ENCODE peak calls at places on chromosomes 6 and 20, in six cellular contexts. One of them, this sample, is unnamed.

GRCh38 chr20:3093861-3094361 is 9.4 kb upstream of the AVP start:
- DNase-seq in ascending aorta: no peak
- DNase-seq in GM23248: no peak
- DNase-seq in naive thymus-derived CD4-positive, alpha-beta T cell: peak; percentile 75
- DNase-seq in SK-N-SH: no peak
- DNase-seq in right lobe of liver: no peak
- DNase-seq in this sample: no peak

GRCh38 chr6:169950558-169950957 is 199.1 kb downstream of the ERMARD start:
- DNase-seq in ascending aorta: no peak
- DNase-seq in GM23248: peak; percentile 27
- DNase-seq in naive thymus-derived CD4-positive, alpha-beta T cell: no peak
- DNase-seq in SK-N-SH: no peak
- DNase-seq in right lobe of liver: peak; percentile 67
- DNase-seq in this sample: no peak

GRCh38 chr6:56915832-56916231 is 39.1 kb upstream of the BEND6 start:
- DNase-seq in SK-N-SH: no peak
- DNase-seq in ascending aorta: no peak
- DNase-seq in right lobe of liver: no peak
- DNase-seq in naive thymus-derived CD4-positive, alpha-beta T cell: no peak
- DNase-seq in GM23248: no peak
- DNase-seq in this sample: no peak

GRCh38 chr6:140571139-140571538 is 1196.7 kb upstream of the CITED2 start:
- DNase-seq in naive thymus-derived CD4-positive, alpha-beta T cell: no peak
- DNase-seq in right lobe of liver: no peak
- DNase-seq in GM23248: peak; percentile 29
- DNase-seq in SK-N-SH: no peak
- DNase-seq in ascending aorta: no peak
- DNase-seq in this sample: no peak

GRCh38 chr20:61719691-61720347 is 345.9 kb downstream of the TAF4 start:
- DNase-seq in right lobe of liver: no peak
- DNase-seq in naive thymus-derived CD4-positive, alpha-beta T cell: peak; percentile 34
- DNase-seq in ascending aorta: no peak
- DNase-seq in GM23248: no peak
- DNase-seq in SK-N-SH: no peak
- DNase-seq in this sample: no peak

GRCh38 chr6:40932366-40932765 is 106.7 kb downstream of the UNC5CL start:
- DNase-seq in right lobe of liver: no peak
- DNase-seq in GM23248: peak; percentile 72
- DNase-seq in ascending aorta: no peak
- DNase-seq in SK-N-SH: no peak
- DNase-seq in naive thymus-derived CD4-positive, alpha-beta T cell: no peak
- DNase-seq in this sample: no peak

GRCh38 chr20:41173791-41174341 is 36.5 kb downstream of the PLCG1 start:
- DNase-seq in SK-N-SH: no peak
- DNase-seq in GM23248: no peak
- DNase-seq in naive thymus-derived CD4-positive, alpha-beta T cell: no peak
- DNase-seq in ascending aorta: no peak
- DNase-seq in right lobe of liver: no peak
- DNase-seq in this sample: no peak

GRCh38 chr20:1893721-1894470 is 1.3 kb upstream of the SIRPA start:
- DNase-seq in right lobe of liver: peak; percentile 90
- DNase-seq in naive thymus-derived CD4-positive, alpha-beta T cell: no peak
- DNase-seq in SK-N-SH: no peak
- DNase-seq in GM23248: peak; percentile 47
- DNase-seq in ascending aorta: no peak
- DNase-seq in this sample: no peak

GRCh38 chr6:79810878-79811277 is 136.5 kb downstream of the ELOVL4 start:
- DNase-seq in right lobe of liver: no peak
- DNase-seq in naive thymus-derived CD4-positive, alpha-beta T cell: no peak
- DNase-seq in SK-N-SH: peak; percentile 46
- DNase-seq in GM23248: no peak
- DNase-seq in ascending aorta: no peak
- DNase-seq in this sample: no peak

GRCh38 chr6:157762636-157763035 is 60.4 kb upstream of the SNX9 start:
- DNase-seq in ascending aorta: no peak
- DNase-seq in GM23248: peak; percentile 40
- DNase-seq in right lobe of liver: no peak
- DNase-seq in naive thymus-derived CD4-positive, alpha-beta T cell: peak; percentile 41
- DNase-seq in SK-N-SH: no peak
- DNase-seq in this sample: no peak

GRCh38 chr20:32509639-32510066 is 75.5 kb downstream of the NOL4L start:
- DNase-seq in ascending aorta: no peak
- DNase-seq in GM23248: no peak
- DNase-seq in naive thymus-derived CD4-positive, alpha-beta T cell: peak; percentile 70
- DNase-seq in SK-N-SH: peak; percentile 75
- DNase-seq in right lobe of liver: no peak
- DNase-seq in this sample: peak; percentile 14

GRCh38 chr6:5936611-5937010 is 70.1 kb downstream of the NRN1 start:
- DNase-seq in right lobe of liver: no peak
- DNase-seq in ascending aorta: no peak
- DNase-seq in naive thymus-derived CD4-positive, alpha-beta T cell: no peak
- DNase-seq in GM23248: no peak
- DNase-seq in SK-N-SH: no peak
- DNase-seq in this sample: no peak

GRCh38 chr6:13715444-13715883 is 3.8 kb upstream of the RANBP9 start:
- DNase-seq in GM23248: no peak
- DNase-seq in naive thymus-derived CD4-positive, alpha-beta T cell: no peak
- DNase-seq in right lobe of liver: no peak
- DNase-seq in ascending aorta: no peak
- DNase-seq in SK-N-SH: no peak
- DNase-seq in this sample: no peak

GRCh38 chr6:41335296-41335695 is at the start of gene NCR2:
- DNase-seq in right lobe of liver: no peak
- DNase-seq in naive thymus-derived CD4-positive, alpha-beta T cell: no peak
- DNase-seq in GM23248: no peak
- DNase-seq in SK-N-SH: no peak
- DNase-seq in ascending aorta: no peak
- DNase-seq in this sample: no peak

GRCh38 chr20:1122388-1123315 is 4.2 kb downstream of the PSMF1 start:
- DNase-seq in SK-N-SH: no peak
- DNase-seq in right lobe of liver: peak; percentile 85
- DNase-seq in naive thymus-derived CD4-positive, alpha-beta T cell: no peak
- DNase-seq in GM23248: peak; percentile 66
- DNase-seq in ascending aorta: no peak
- DNase-seq in this sample: no peak

GRCh38 chr6:56729719-56730118 is 87.0 kb upstream of the DST start:
- DNase-seq in right lobe of liver: no peak
- DNase-seq in SK-N-SH: no peak
- DNase-seq in naive thymus-derived CD4-positive, alpha-beta T cell: no peak
- DNase-seq in GM23248: peak; percentile 93
- DNase-seq in ascending aorta: no peak
- DNase-seq in this sample: no peak

GRCh38 chr6:2943564-2943955 is 27.8 kb downstream of the SERPINB6 start:
- DNase-seq in naive thymus-derived CD4-positive, alpha-beta T cell: no peak
- DNase-seq in SK-N-SH: no peak
- DNase-seq in GM23248: no peak
- DNase-seq in right lobe of liver: peak; percentile 24
- DNase-seq in ascending aorta: no peak
- DNase-seq in this sample: no peak

GRCh38 chr6:32968093-32968769 is at the start of gene BRD2:
- DNase-seq in ascending aorta: peak; percentile 86
- DNase-seq in naive thymus-derived CD4-positive, alpha-beta T cell: peak; percentile 99
- DNase-seq in GM23248: peak; percentile 98
- DNase-seq in SK-N-SH: peak; percentile 93
- DNase-seq in right lobe of liver: peak; percentile 98
- DNase-seq in this sample: peak; percentile 97

GRCh38 chr20:17761612-17762011 is 61.8 kb downstream of the BANF2 start:
- DNase-seq in ascending aorta: no peak
- DNase-seq in naive thymus-derived CD4-positive, alpha-beta T cell: no peak
- DNase-seq in SK-N-SH: peak; percentile 36
- DNase-seq in GM23248: peak; percentile 16
- DNase-seq in right lobe of liver: no peak
- DNase-seq in this sample: no peak

GRCh38 chr20:16479666-16480065 is 93.6 kb downstream of the KIF16B start:
- DNase-seq in right lobe of liver: no peak
- DNase-seq in GM23248: no peak
- DNase-seq in SK-N-SH: no peak
- DNase-seq in naive thymus-derived CD4-positive, alpha-beta T cell: no peak
- DNase-seq in ascending aorta: no peak
- DNase-seq in this sample: no peak

GRCh38 chr6:136468711-136469110 is 81.5 kb downstream of the MAP7 start:
- DNase-seq in naive thymus-derived CD4-positive, alpha-beta T cell: no peak
- DNase-seq in GM23248: no peak
- DNase-seq in ascending aorta: no peak
- DNase-seq in SK-N-SH: no peak
- DNase-seq in right lobe of liver: no peak
- DNase-seq in this sample: no peak

DNA sequence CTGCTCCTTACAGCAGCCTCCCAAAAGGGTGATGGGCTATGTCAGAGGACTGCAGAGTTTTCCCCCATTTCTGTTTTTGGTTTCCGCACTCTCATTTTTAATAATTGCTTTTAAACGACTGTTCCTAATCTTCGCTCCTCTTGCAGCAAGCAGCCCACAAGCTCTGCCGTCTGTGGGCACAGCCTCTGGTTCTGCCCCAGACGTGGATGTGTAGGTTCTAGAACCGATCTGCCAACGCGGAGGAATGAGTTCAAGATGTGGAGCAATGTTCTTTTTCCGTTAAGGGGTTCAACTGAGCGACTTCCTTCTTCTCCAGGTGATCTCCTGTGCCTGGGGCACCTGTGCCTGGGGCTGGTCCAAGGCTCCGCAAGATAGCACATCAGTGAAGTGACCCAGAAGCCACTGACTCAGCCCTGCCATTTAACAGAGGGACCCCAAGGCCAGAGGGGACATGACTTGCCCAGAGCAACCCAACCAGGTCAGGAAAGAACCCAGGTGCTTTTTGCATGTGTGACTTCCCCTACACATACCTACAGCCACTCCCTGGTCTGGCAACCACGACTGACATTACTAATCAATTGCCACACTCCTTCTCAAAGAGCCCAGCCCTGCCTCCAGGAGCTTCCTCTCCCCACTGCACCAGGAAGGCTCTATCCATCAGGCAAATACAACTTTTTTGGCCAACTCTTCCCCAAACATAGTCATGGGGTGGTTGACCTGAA is 22.7 kb downstream of the PMEPA1 start:
- DNase-seq in SK-N-SH: no peak
- DNase-seq in naive thymus-derived CD4-positive, alpha-beta T cell: no peak
- DNase-seq in ascending aorta: no peak
- DNase-seq in GM23248: no peak
- DNase-seq in right lobe of liver: no peak
- DNase-seq in this sample: no peak
- H3K4me1 ChIP-seq in SK-N-SH: peaks cover 99% of the 10 kb centered on the region
- H3K4me1 ChIP-seq in naive thymus-derived CD4-positive, alpha-beta T cell: no peaks in the 10 kb centered on the region
- H3K4me1 ChIP-seq in ascending aorta: peaks cover 86% of the 10 kb centered on the region
- H3K4me1 ChIP-seq in GM23248: no peaks in the 10 kb centered on the region
- H3K4me1 ChIP-seq in right lobe of liver: no peaks in the 10 kb centered on the region
- H3K4me1 ChIP-seq in this sample: no peaks in the 10 kb centered on the region

GRCh38 chr20:38138086-38138777 is 26.8 kb downstream of the TGM2 start:
- DNase-seq in naive thymus-derived CD4-positive, alpha-beta T cell: no peak
- DNase-seq in right lobe of liver: peak; percentile 31
- DNase-seq in SK-N-SH: no peak
- DNase-seq in ascending aorta: no peak
- DNase-seq in GM23248: no peak
- DNase-seq in this sample: no peak
- H3K36me3 ChIP-seq in naive thymus-derived CD4-positive, alpha-beta T cell: no peaks in the 10 kb centered on the region
- H3K36me3 ChIP-seq in right lobe of liver: peaks cover 29% of the 10 kb centered on the region
- H3K36me3 ChIP-seq in SK-N-SH: peaks cover 64% of the 10 kb centered on the region
- H3K36me3 ChIP-seq in ascending aorta: peaks cover 71% of the 10 kb centered on the region
- H3K36me3 ChIP-seq in GM23248: peaks cover 3% of the 10 kb centered on the region
- H3K36me3 ChIP-seq in this sample: no peaks in the 10 kb centered on the region

GRCh38 chr6:82739266-82739665 is 326.4 kb downstream of the UBE3D start:
- DNase-seq in ascending aorta: no peak
- DNase-seq in SK-N-SH: no peak
- DNase-seq in naive thymus-derived CD4-positive, alpha-beta T cell: no peak
- DNase-seq in GM23248: no peak
- DNase-seq in right lobe of liver: no peak
- DNase-seq in this sample: no peak
- H3K4me3 ChIP-seq in ascending aorta: no peak overlapping the region
- H3K4me3 ChIP-seq in SK-N-SH: no peak overlapping the region
- H3K4me3 ChIP-seq in naive thymus-derived CD4-positive, alpha-beta T cell: no peak overlapping the region
- H3K4me3 ChIP-seq in GM23248: no peak overlapping the region
- H3K4me3 ChIP-seq in right lobe of liver: no peak overlapping the region
- H3K4me3 ChIP-seq in this sample: no peak overlapping the region

GRCh38 chr6:125791820-125792165 is 1.0 kb downstream of the NCOA7 start:
- DNase-seq in naive thymus-derived CD4-positive, alpha-beta T cell: no peak
- DNase-seq in SK-N-SH: no peak
- DNase-seq in right lobe of liver: no peak
- DNase-seq in ascending aorta: no peak
- DNase-seq in GM23248: no peak
- DNase-seq in this sample: no peak

GRCh38 chr6:125792680-125793079 is 1.9 kb downstream of the NCOA7 start:
- DNase-seq in GM23248: peak; percentile 51
- DNase-seq in ascending aorta: no peak
- DNase-seq in naive thymus-derived CD4-positive, alpha-beta T cell: no peak
- DNase-seq in SK-N-SH: no peak
- DNase-seq in right lobe of liver: no peak
- DNase-seq in this sample: no peak

GRCh38 chr6:125791151-125791819 is 525 bp downstream of the NCOA7 start:
- DNase-seq in naive thymus-derived CD4-positive, alpha-beta T cell: peak; percentile 58
- DNase-seq in GM23248: peak; percentile 79
- DNase-seq in SK-N-SH: peak; percentile 64
- DNase-seq in ascending aorta: no peak
- DNase-seq in right lobe of liver: no peak
- DNase-seq in this sample: peak; percentile 57

GRCh38 chr6:125793280-125793679 is 2.5 kb downstream of the NCOA7 start:
- DNase-seq in GM23248: no peak
- DNase-seq in ascending aorta: no peak
- DNase-seq in SK-N-SH: peak; percentile 33
- DNase-seq in right lobe of liver: no peak
- DNase-seq in naive thymus-derived CD4-positive, alpha-beta T cell: no peak
- DNase-seq in this sample: peak; percentile 18

DNA sequence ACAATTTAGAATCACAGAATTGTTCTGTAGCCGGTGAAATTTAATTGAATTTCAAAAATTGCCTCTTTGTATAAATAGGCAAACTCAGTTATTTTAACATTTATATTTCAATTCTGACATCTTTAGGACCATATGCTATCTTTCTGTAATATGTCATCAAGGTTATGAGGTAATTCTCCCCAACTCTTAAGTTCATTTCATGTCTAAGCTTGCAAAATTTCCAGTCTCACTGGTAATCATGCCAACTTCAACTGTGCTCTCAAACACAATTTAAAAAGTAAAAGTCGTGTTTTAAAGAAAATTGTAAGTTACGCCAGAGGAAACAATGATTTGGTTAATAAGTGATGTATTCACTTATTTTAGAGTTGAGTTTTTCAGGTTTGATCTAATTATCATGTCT is 1.4 kb downstream of the NCOA7 start:
- DNase-seq in right lobe of liver: no peak
- DNase-seq in naive thymus-derived CD4-positive, alpha-beta T cell: no peak
- DNase-seq in GM23248: no peak
- DNase-seq in ascending aorta: no peak
- DNase-seq in SK-N-SH: no peak
- DNase-seq in this sample: no peak
- H3K4me1 ChIP-seq in right lobe of liver: peaks cover 18% of the 10 kb centered on the region
- H3K4me1 ChIP-seq in naive thymus-derived CD4-positive, alpha-beta T cell: peaks cover 37% of the 10 kb centered on the region
- H3K4me1 ChIP-seq in GM23248: peaks cover 36% of the 10 kb centered on the region
- H3K4me1 ChIP-seq in ascending aorta: peaks cover 15% of the 10 kb centered on the region
- H3K4me1 ChIP-seq in SK-N-SH: peaks cover 37% of the 10 kb centered on the region
- H3K4me1 ChIP-seq in this sample: peaks cover 35% of the 10 kb centered on the region

DNA sequence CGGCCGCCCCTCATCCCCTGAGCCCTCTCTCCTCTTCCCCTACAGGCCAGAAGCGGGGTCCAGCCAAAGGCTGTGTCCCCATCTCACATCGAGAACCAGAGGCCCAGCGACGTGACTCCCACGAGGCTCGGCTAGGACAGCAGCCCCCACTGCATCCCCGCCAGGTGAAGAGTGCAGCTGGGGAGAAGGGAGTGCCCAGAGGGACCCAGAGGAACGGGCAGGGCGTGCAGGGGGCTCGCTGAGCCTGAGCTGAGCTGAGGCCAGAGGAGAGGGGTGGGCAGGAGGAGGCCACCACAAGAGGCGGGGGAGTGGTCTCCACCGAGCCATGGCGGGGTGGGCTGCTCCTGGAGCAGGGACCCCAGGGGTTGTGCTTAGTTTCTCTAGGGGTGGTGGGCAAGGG is 32.6 kb downstream of the KCNQ2 start:
- DNase-seq in SK-N-SH: no peak
- DNase-seq in GM23248: no peak
- DNase-seq in naive thymus-derived CD4-positive, alpha-beta T cell: no peak
- DNase-seq in ascending aorta: no peak
- DNase-seq in right lobe of liver: no peak
- DNase-seq in this sample: no peak
- H3K36me3 ChIP-seq in SK-N-SH: no peaks in the 10 kb centered on the region
- H3K36me3 ChIP-seq in GM23248: no peaks in the 10 kb centered on the region
- H3K36me3 ChIP-seq in naive thymus-derived CD4-positive, alpha-beta T cell: no peaks in the 10 kb centered on the region
- H3K36me3 ChIP-seq in ascending aorta: no peaks in the 10 kb centered on the region
- H3K36me3 ChIP-seq in right lobe of liver: no peaks in the 10 kb centered on the region
- H3K36me3 ChIP-seq in this sample: no peaks in the 10 kb centered on the region